ENCODE peak calls at places on chromosomes 12 and 14, in seven cellular contexts. R is progenitor cell of endocrine pancreas, X is T-cell, T is thoracic aorta, J is GM04504, Q is putamen, L is glutamatergic neuron. W is an unnamed sample.

GRCh38 chr12:109777544-109777943 is 55.7 kb downstream of the TRPV4 start:
- DNase-seq in L (no peak), J (peak), X (no peak), T (no peak), R (no peak), Q (no peak), W (peak)

GRCh38 chr12:84636801-84637285 is 275.8 kb downstream of the SLC6A15 start:
- DNase-seq in X (no peak), J (no peak), T (no peak), R (no peak), Q (no peak), L (no peak), W (no peak)

GRCh38 chr14:70916776-70917175 is 9.5 kb downstream of the PCNX1 start:
- DNase-seq in T (no peak), J (no peak), L (no peak), R (no peak), X (no peak), Q (no peak), W (no peak)

GRCh38 chr12:122988036-122988435 is 7.6 kb downstream of the ARL6IP4 start:
- DNase-seq in L (no peak), R (no peak), J (no peak), Q (no peak), X (no peak), T (no peak), W (no peak)

GRCh38 chr12:84875241-84875640 is 37.4 kb downstream of the SLC6A15 start:
- DNase-seq in J (no peak), Q (no peak), X (no peak), T (no peak), L (no peak), R (no peak), W (peak)

GRCh38 chr12:65556676-65557424 is 267.4 kb upstream of the HMGA2 start:
- DNase-seq in J (no peak), X (peak), Q (peak), R (peak), L (peak), T (peak), W (peak)

GRCh38 chr14:103149847-103150246 is 26.6 kb downstream of the TNFAIP2 start:
- DNase-seq in T (no peak), Q (no peak), X (no peak), R (no peak), J (no peak), L (no peak), W (no peak)

GRCh38 chr12:52650520-52651081 is 1.4 kb downstream of the KRT2 start:
- DNase-seq in T (no peak), X (no peak), Q (no peak), L (no peak), J (peak), R (no peak), W (no peak)

GRCh38 chr12:69966839-69967238 is 141.8 kb downstream of the MYRFL start:
- DNase-seq in X (no peak), R (no peak), J (no peak), L (no peak), Q (no peak), T (no peak), W (no peak)

W was measured in mesenchymal stem cell.